ENCODE peak calls at places on chromosomes 12 and 14, in seven cellular contexts. G is tibial artery, M is sciatic nerve, U is HT1080, O is aorta, Q is IMR-90, H is iPS DF 6.9. C is an unnamed sample.
A peak's percentile ranks its signal among the peaks of the same experiment; 100 is the strongest.

GRCh38 chr12:79596719-79597350 is 93.9 kb downstream of the PAWR start:
- DNase-seq in G (no peak), M (no peak), U (no peak), O (no peak), Q (no peak), H (no peak), C (no peak)

GRCh38 chr14:89425931-89426330 is 8.9 kb upstream of the FOXN3 start:
- DNase-seq in G (peak; percentile 74), M (no peak), U (peak; percentile 99), O (no peak), Q (peak; percentile 99), H (no peak), C (no peak)

GRCh38 chr14:34911209-34912150 is 36.3 kb upstream of the BAZ1A start:
- DNase-seq in G (no peak), M (no peak), U (no peak), O (no peak), Q (peak; percentile 72), H (no peak), C (no peak)

GRCh38 chr12:68175566-68176033 is 16.1 kb upstream of the IFNG start:
- DNase-seq in G (no peak), M (no peak), U (peak; percentile 44), O (no peak), Q (no peak), H (no peak), C (no peak)

GRCh38 chr14:63045234-63045611 is at the start of gene KCNH5:
- DNase-seq in G (no peak), M (peak; percentile 53), U (no peak), O (peak; percentile 75), Q (peak; percentile 46), H (no peak), C (no peak)

GRCh38 chr12:45671254-45671653 is 58.3 kb upstream of the ARID2 start:
- DNase-seq in G (no peak), M (no peak), U (peak; percentile 54), O (no peak), Q (peak; percentile 79), H (no peak), C (no peak)

GRCh38 chr14:73403181-73403752 is 55.1 kb downstream of the NUMB start:
- DNase-seq in G (no peak), M (no peak), U (no peak), O (no peak), Q (no peak), H (no peak), C (no peak)

GRCh38 chr12:47868552-47869031 is 36.2 kb downstream of the VDR start:
- DNase-seq in G (no peak), M (no peak), U (no peak), O (no peak), Q (no peak), H (no peak), C (peak; percentile 39)

GRCh38 chr12:114679452-114679875 is 4.5 kb downstream of the TBX3 start:
- DNase-seq in G (no peak), M (no peak), U (no peak), O (no peak), Q (peak; percentile 71), H (no peak), C (no peak)

GRCh38 chr12:52391618-52392002 is 6.2 kb upstream of the KRT84 start:
- DNase-seq in G (peak; percentile 89), M (no peak), U (peak; percentile 38), O (peak; percentile 89), Q (no peak), H (no peak), C (no peak)

GRCh38 chr12:42320796-42321195 is 5.1 kb downstream of the ZCRB1 start:
- DNase-seq in G (no peak), M (no peak), U (no peak), O (no peak), Q (no peak), H (no peak), C (no peak)

GRCh38 chr12:109053382-109054123 is 1.2 kb downstream of the USP30 start:
- DNase-seq in G (no peak), M (no peak), U (no peak), O (no peak), Q (no peak), H (no peak), C (no peak)

GRCh38 chr14:86153480-86153879 is 623.5 kb downstream of the FLRT2 start:
- DNase-seq in G (no peak), M (no peak), U (peak; percentile 5), O (no peak), Q (no peak), H (no peak), C (no peak)

GRCh38 chr12:92162079-92162478 is 16.4 kb upstream of the BTG1 start:
- DNase-seq in G (no peak), M (no peak), U (no peak), O (no peak), Q (no peak), H (no peak), C (no peak)

GRCh38 chr12:13981296-13981962 is at the start of gene GRIN2B:
- DNase-seq in G (no peak), M (no peak), U (no peak), O (no peak), Q (no peak), H (no peak), C (no peak)

GRCh38 chr12:25714219-25714984 is 161.3 kb upstream of the LMNTD1 start:
- DNase-seq in G (no peak), M (no peak), U (no peak), O (no peak), Q (no peak), H (no peak), C (no peak)

C was measured in HL-60.